ENCODE peak calls at places on chromosomes 13 and 19, in eight cellular contexts. H, K, X, Z, V, P, T and F are unnamed samples.

GRCh38 chr19:51082641-51083040 is at the start of gene KLK14:
- DNase-seq in K (no peak), X (no peak), P (no peak), Z (no peak), T (no peak), H (no peak), V (no peak), F (no peak)

GRCh38 chr19:21474671-21475181 is 30.7 kb upstream of the ZNF429 start:
- DNase-seq in Z (no peak), P (no peak), T (peak), K (no peak), X (no peak), H (peak), V (peak), F (no peak)

GRCh38 chr19:37931941-37932655 is 25.1 kb downstream of the SIPA1L3 start:
- DNase-seq in X (no peak), P (peak), K (no peak), T (peak), V (no peak), Z (peak), H (peak), F (peak)

GRCh38 chr19:52946322-52947310 is 16.1 kb downstream of the ZNF816 start:
- DNase-seq in V (peak), K (no peak), Z (no peak), X (peak), T (peak), P (no peak), H (peak), F (no peak)

GRCh38 chr19:10306327-10306726 is 3.3 kb downstream of the ZGLP1 start:
- DNase-seq in V (no peak), P (no peak), K (no peak), Z (no peak), T (no peak), X (no peak), H (no peak), F (no peak)

GRCh38 chr19:40641306-40641705 is 40.1 kb downstream of the LTBP4 start:
- DNase-seq in K (no peak), Z (no peak), T (no peak), X (no peak), H (no peak), P (no peak), V (no peak), F (no peak)

GRCh38 chr13:104408733-104409132 is 1342.5 kb upstream of the SLC10A2 start:
- DNase-seq in H (peak), Z (no peak), P (no peak), T (no peak), K (no peak), V (no peak), X (no peak), F (no peak)

GRCh38 chr19:18644144-18645034 is 7.6 kb downstream of the KLHL26 start:
- DNase-seq in X (no peak), P (no peak), Z (no peak), K (no peak), T (no peak), V (no peak), H (no peak), F (no peak)

GRCh38 chr19:47494729-47495128 is 10.7 kb upstream of the KPTN start:
- DNase-seq in Z (no peak), T (no peak), X (no peak), H (no peak), K (no peak), V (peak), P (no peak), F (no peak)

GRCh38 chr19:47610902-47611301 is 2.0 kb downstream of the BICRA start:
- DNase-seq in K (no peak), P (no peak), Z (no peak), V (no peak), H (no peak), X (no peak), T (no peak), F (peak)

GRCh38 chr19:18741566-18742121 is 49.5 kb downstream of the COMP start:
- DNase-seq in Z (no peak), P (peak), H (no peak), V (no peak), X (no peak), T (no peak), K (no peak), F (no peak)

GRCh38 chr13:32802159-32802558 is 214.1 kb upstream of the KL start:
- DNase-seq in H (no peak), P (no peak), T (no peak), K (no peak), X (no peak), V (no peak), Z (no peak), F (no peak)

GRCh38 chr13:97275265-97275664 is 53.1 kb downstream of the MBNL2 start:
- DNase-seq in K (no peak), X (no peak), P (peak), V (no peak), H (peak), Z (no peak), T (no peak), F (no peak)

GRCh38 chr19:43634516-43634876 is 5.2 kb downstream of the CADM4 start:
- DNase-seq in Z (no peak), P (no peak), H (no peak), V (no peak), T (no peak), K (no peak), X (no peak), F (no peak)

GRCh38 chr13:39952244-39953233 is 297.1 kb downstream of the COG6 start:
- DNase-seq in K (no peak), X (peak), H (peak), Z (no peak), V (no peak), T (no peak), P (no peak), F (no peak)

GRCh38 chr13:20525144-20525600 is 485 bp downstream of the CRYL1 start:
- DNase-seq in Z (no peak), X (peak), H (no peak), V (no peak), T (no peak), K (no peak), P (peak), F (no peak)

GRCh38 chr19:19451429-19452240 is 46.2 kb downstream of the GATAD2A start:
- DNase-seq in T (no peak), H (no peak), Z (no peak), X (no peak), P (no peak), K (peak), V (no peak), F (no peak)

GRCh38 chr13:75489502-75490263 is 7.7 kb upstream of the TBC1D4 start:
- DNase-seq in Z (no peak), K (peak), P (peak), V (no peak), H (peak), T (no peak), X (no peak), F (peak)

GRCh38 chr19:5232798-5233505 is 107.7 kb downstream of the PTPRS start:
- DNase-seq in K (no peak), H (no peak), T (no peak), X (no peak), V (no peak), Z (no peak), P (no peak), F (no peak)

GRCh38 chr13:114106991-114107685 is 25.3 kb downstream of the RASA3 start:
- DNase-seq in Z (no peak), H (no peak), P (no peak), V (no peak), X (no peak), T (no peak), K (no peak), F (no peak)

GRCh38 chr13:104875008-104875762 is 1660.3 kb downstream of the EFNB2 start:
- DNase-seq in K (no peak), Z (no peak), H (no peak), X (no peak), P (no peak), V (no peak), T (no peak), F (no peak)

GRCh38 chr13:40362502-40362901 is 303.9 kb downstream of the FOXO1 start:
- DNase-seq in Z (no peak), V (no peak), H (no peak), P (no peak), K (no peak), T (no peak), X (no peak), F (no peak)

GRCh38 chr19:47209323-47210179 is 21.4 kb downstream of the BBC3 start:
- DNase-seq in H (peak), K (no peak), T (no peak), X (no peak), V (no peak), Z (no peak), P (no peak), F (no peak)

GRCh38 chr13:71285700-71286099 is 581.3 kb downstream of the DACH1 start:
- DNase-seq in Z (no peak), K (no peak), V (no peak), T (no peak), H (no peak), X (no peak), P (no peak), F (no peak)

GRCh38 chr13:28754698-28755545 is 36.2 kb upstream of the SLC46A3 start:
- DNase-seq in H (peak), P (peak), Z (peak), K (no peak), V (peak), X (peak), T (no peak), F (no peak)

GRCh38 chr13:46831588-46832194 is 34.7 kb upstream of the ESD start:
- DNase-seq in P (peak), Z (peak), H (peak), V (peak), T (no peak), K (no peak), X (peak), F (peak)

GRCh38 chr13:51793570-51794273 is 10.2 kb downstream of the DHRS12 start:
- DNase-seq in V (no peak), P (no peak), K (peak), T (no peak), Z (peak), H (peak), X (peak), F (peak)

GRCh38 chr13:99281811-99282263 is 23.7 kb upstream of the GPR18 start:
- DNase-seq in V (no peak), H (no peak), Z (no peak), P (no peak), X (no peak), K (no peak), T (no peak), F (no peak)

GRCh38 chr19:18450934-18451836 is 13.3 kb upstream of the ISYNA1 start:
- DNase-seq in H (peak), X (peak), V (peak), Z (no peak), T (no peak), K (no peak), P (peak), F (no peak)

GRCh38 chr13:28659611-28659970 is 661 bp downstream of the POMP start:
- DNase-seq in Z (no peak), P (no peak), T (no peak), K (no peak), V (no peak), X (no peak), H (peak), F (no peak)

GRCh38 chr19:18735752-18736151 is 52.3 kb downstream of the CRTC1 start:
- DNase-seq in T (no peak), X (no peak), P (no peak), K (no peak), V (no peak), Z (no peak), H (no peak), F (no peak)

GRCh38 chr19:30719991-30720329 is 347.8 kb downstream of the ZNF536 start:
- DNase-seq in Z (no peak), H (no peak), T (no peak), K (no peak), X (no peak), V (peak), P (no peak), F (no peak)

GRCh38 chr19:33430674-33431277 is 57.3 kb downstream of the CEBPG start:
- DNase-seq in X (peak), T (peak), Z (peak), K (no peak), V (peak), H (peak), P (peak), F (peak)

GRCh38 chr13:95146486-95146885 is 154.8 kb downstream of the ABCC4 start:
- DNase-seq in H (no peak), P (no peak), Z (no peak), K (no peak), T (no peak), X (no peak), V (no peak), F (no peak)
- TF ChIP-seq RAD21 in H (no peak), P (no peak), Z (no peak), K (no peak), T (no peak), X (no peak), V (no peak), F (no peak)

GRCh38 chr19:3213159-3213558 is 11.3 kb upstream of the CELF5 start:
- DNase-seq in V (no peak), T (no peak), H (no peak), X (no peak), P (no peak), Z (no peak), K (no peak), F (no peak)

GRCh38 chr19:3208317-3209207 is 15.9 kb upstream of the CELF5 start:
- DNase-seq in X (no peak), P (no peak), Z (no peak), V (no peak), K (no peak), T (no peak), H (no peak), F (no peak)

GRCh38 chr19:3211191-3211590 is 13.3 kb upstream of the CELF5 start:
- DNase-seq in V (no peak), K (no peak), X (no peak), H (no peak), P (no peak), T (no peak), Z (no peak), F (no peak)

GRCh38 chr19:3207466-3208242 is 16.8 kb upstream of the CELF5 start:
- DNase-seq in K (no peak), T (no peak), X (peak), V (peak), P (no peak), Z (no peak), H (no peak), F (no peak)

GRCh38 chr19:3210347-3211017 is 14.0 kb upstream of the CELF5 start:
- DNase-seq in H (no peak), Z (peak), P (peak), T (peak), V (peak), X (peak), K (no peak), F (peak)
- TF ChIP-seq RAD21 in H (peak), Z (no peak), P (peak), T (peak), V (peak), X (peak), K (peak), F (no peak)

GRCh38 chr13:82165396-82166174 is 1716.7 kb downstream of the SLITRK1 start:
- DNase-seq in K (no peak), H (no peak), Z (no peak), P (no peak), V (peak), X (no peak), T (no peak), F (no peak)
- TF ChIP-seq RAD21 in K (no peak), H (no peak), Z (no peak), P (no peak), V (no peak), X (no peak), T (no peak), F (no peak)

GRCh38 chr13:22825186-22825585 is 355.6 kb upstream of the SGCG start:
- DNase-seq in P (no peak), V (no peak), H (no peak), Z (no peak), K (no peak), T (no peak), X (no peak), F (no peak)

GRCh38 chr13:22828081-22828480 is 352.7 kb upstream of the SGCG start:
- DNase-seq in X (no peak), H (peak), V (no peak), Z (no peak), P (no peak), K (no peak), T (no peak), F (no peak)
- TF ChIP-seq RAD21 in X (no peak), H (no peak), V (no peak), Z (no peak), P (no peak), K (no peak), T (no peak), F (no peak)

GRCh38 chr19:4172861-4173473 is 9.4 kb downstream of the SIRT6 start:
- DNase-seq in V (peak), X (peak), P (no peak), K (no peak), H (peak), Z (no peak), T (no peak), F (peak)
- TF ChIP-seq RAD21 in V (no peak), X (no peak), P (no peak), K (no peak), H (no peak), Z (no peak), T (no peak), F (no peak)